ENCODE peak calls at places on chromosomes 7 and 10, in nine cellular contexts. G is gastrocnemius medialis, U is HAP-1, A is dorsolateral prefrontal cortex, T is psoas muscle, E is A549, K is AG04450, N is fibroblast of mammary gland, F is IMR-90. R is an unnamed sample.
A peak's percentile ranks its signal among the peaks of the same experiment; 100 is the strongest.

GRCh38 chr7:114302858-114303257 is 111.8 kb upstream of the FOXP2 start:
- DNase-seq in G (no peak), U (no peak), A (no peak), T (no peak), E (no peak), K (no peak), N (peak; percentile 14), F (no peak), R (no peak)

GRCh38 chr10:133009218-133009954 is 67.0 kb upstream of the CFAP46 start:
- DNase-seq in G (peak; percentile 47), U (peak; percentile 41), A (no peak), T (peak; percentile 80), E (peak; percentile 74), K (no peak), N (no peak), F (no peak), R (no peak)

GRCh38 chr7:55539380-55539779 is 32.9 kb downstream of the VOPP1 start:
- DNase-seq in G (no peak), U (no peak), A (no peak), T (no peak), E (no peak), K (no peak), N (no peak), F (peak; percentile 61), R (no peak)

GRCh38 chr10:48480397-48481374 is 124.2 kb downstream of the ARHGAP22 start:
- DNase-seq in G (no peak), U (no peak), A (no peak), T (no peak), E (no peak), K (no peak), N (no peak), F (no peak), R (peak; percentile 56)

GRCh38 chr7:142739927-142740492 is 9.3 kb upstream of the PRSS1 start:
- DNase-seq in G (no peak), U (no peak), A (no peak), T (no peak), E (no peak), K (no peak), N (no peak), F (no peak), R (no peak)

GRCh38 chr7:137272249-137272648 is 71.3 kb downstream of the PTN start:
- DNase-seq in G (no peak), U (no peak), A (no peak), T (no peak), E (no peak), K (no peak), N (no peak), F (no peak), R (no peak)

GRCh38 chr10:62437696-62438095 is 63.5 kb downstream of the ZNF365 start:
- DNase-seq in G (no peak), U (peak; percentile 38), A (no peak), T (no peak), E (peak; percentile 68), K (no peak), N (peak; percentile 87), F (peak; percentile 82), R (peak; percentile 68)

GRCh38 chr7:156232931-156233705 is 407.5 kb upstream of the RNF32 start:
- DNase-seq in G (no peak), U (no peak), A (peak; percentile 24), T (no peak), E (no peak), K (no peak), N (no peak), F (no peak), R (no peak)

GRCh38 chr7:21028186-21028989 is 241.7 kb upstream of the SP8 start:
- DNase-seq in G (no peak), U (peak; percentile 25), A (no peak), T (no peak), E (no peak), K (no peak), N (peak; percentile 1), F (no peak), R (no peak)

GRCh38 chr10:24357344-24358021 is 148.5 kb downstream of the KIAA1217 start:
- DNase-seq in G (no peak), U (no peak), A (no peak), T (no peak), E (no peak), K (no peak), N (no peak), F (no peak), R (no peak)

GRCh38 chr10:15335500-15335899 is 35.6 kb downstream of the FAM171A1 start:
- DNase-seq in G (no peak), U (no peak), A (no peak), T (no peak), E (no peak), K (no peak), N (no peak), F (no peak), R (no peak)

GRCh38 chr10:33165911-33166310 is 168.6 kb downstream of the NRP1 start:
- DNase-seq in G (no peak), U (peak; percentile 41), A (no peak), T (no peak), E (no peak), K (no peak), N (no peak), F (no peak), R (no peak)

GRCh38 chr10:32961892-32962369 is 3.9 kb upstream of the ITGB1 start:
- DNase-seq in G (no peak), U (no peak), A (no peak), T (no peak), E (peak; percentile 86), K (peak; percentile 73), N (peak; percentile 86), F (peak; percentile 93), R (peak; percentile 33)

GRCh38 chr7:109752068-109752467 is 1182.4 kb downstream of the DNAJB9 start:
- DNase-seq in G (no peak), U (no peak), A (no peak), T (no peak), E (no peak), K (no peak), N (no peak), F (no peak), R (no peak)

GRCh38 chr10:116470768-116471415 is 43.2 kb downstream of the PNLIPRP3 start:
- DNase-seq in G (no peak), U (peak; percentile 56), A (no peak), T (no peak), E (peak; percentile 41), K (no peak), N (no peak), F (no peak), R (no peak)

GRCh38 chr7:90512841-90513254 is 43.4 kb downstream of the PTTG1IP2 start:
- DNase-seq in G (no peak), U (no peak), A (no peak), T (no peak), E (no peak), K (no peak), N (no peak), F (no peak), R (no peak)

GRCh38 chr7:43166686-43167085 is 54.2 kb downstream of the HECW1 start:
- DNase-seq in G (no peak), U (no peak), A (no peak), T (no peak), E (no peak), K (no peak), N (no peak), F (no peak), R (no peak)

GRCh38 chr10:20855398-20856038 is 41.6 kb downstream of the NEBL start:
- DNase-seq in G (no peak), U (no peak), A (no peak), T (no peak), E (peak; percentile 36), K (peak; percentile 1), N (peak; percentile 60), F (peak; percentile 35), R (no peak)

GRCh38 chr7:149855368-149856305 is 17.5 kb downstream of the ZNF862 start:
- DNase-seq in G (no peak), U (peak; percentile 50), A (no peak), T (peak; percentile 26), E (no peak), K (no peak), N (peak; percentile 71), F (peak; percentile 88), R (peak; percentile 72)
- H3K4me3 ChIP-seq in G (no peak overlapping the region), U (no peak overlapping the region), A (no peak overlapping the region), T (no peak overlapping the region), E (no peak overlapping the region), K (no peak overlapping the region), N (no peak overlapping the region), F (no peak overlapping the region), R (no peak overlapping the region)

GRCh38 chr10:119461380-119461779 is 81.1 kb downstream of the RGS10 start:
- DNase-seq in G (no peak), U (no peak), A (no peak), T (no peak), E (no peak), K (no peak), N (no peak), F (no peak), R (no peak)
- H3K4me3 ChIP-seq in G (no peak overlapping the region), U (no peak overlapping the region), A (no peak overlapping the region), T (no peak overlapping the region), E (no peak overlapping the region), K (no peak overlapping the region), N (no peak overlapping the region), F (no peak overlapping the region), R (no peak overlapping the region)

DNA sequence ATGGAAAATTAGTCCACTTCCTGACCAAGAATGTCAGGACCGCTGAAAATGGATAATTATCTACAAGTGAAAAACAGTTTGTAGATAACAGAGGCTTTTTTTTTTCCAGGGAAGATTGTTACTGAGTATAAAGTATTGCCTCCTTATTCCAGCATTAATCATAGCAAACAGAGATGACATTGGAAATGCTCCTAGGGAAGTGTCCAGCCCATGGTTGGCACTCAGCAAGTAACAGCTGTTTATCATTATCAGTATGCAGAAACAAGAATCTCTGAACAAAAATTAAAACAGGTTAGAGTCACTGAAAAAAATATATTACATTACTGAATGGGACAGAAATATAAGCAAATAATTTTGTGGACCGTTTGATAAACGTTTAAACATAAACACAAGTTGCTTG is 14.6 kb downstream of the FGL2 start:
- DNase-seq in G (no peak), U (no peak), A (no peak), T (no peak), E (no peak), K (no peak), N (peak; percentile 16), F (no peak), R (no peak)
- H3K4me3 ChIP-seq in G (no peak overlapping the region), U (no peak overlapping the region), A (no peak overlapping the region), T (no peak overlapping the region), E (no peak overlapping the region), K (no peak overlapping the region), N (no peak overlapping the region), F (no peak overlapping the region), R (no peak overlapping the region)

GRCh38 chr10:61164458-61165160 is 220.6 kb upstream of the RHOBTB1 start:
- DNase-seq in G (peak; percentile 92), U (no peak), A (no peak), T (peak; percentile 76), E (peak; percentile 11), K (no peak), N (peak; percentile 25), F (no peak), R (no peak)

GRCh38 chr10:61163403-61163802 is 219.4 kb upstream of the RHOBTB1 start:
- DNase-seq in G (peak; percentile 28), U (no peak), A (no peak), T (no peak), E (no peak), K (no peak), N (no peak), F (no peak), R (no peak)

GRCh38 chr10:61157182-61157581 is 213.2 kb upstream of the RHOBTB1 start:
- DNase-seq in G (no peak), U (no peak), A (no peak), T (no peak), E (no peak), K (no peak), N (peak; percentile 19), F (no peak), R (peak; percentile 49)

GRCh38 chr10:61159253-61159652 is 215.3 kb upstream of the RHOBTB1 start:
- DNase-seq in G (no peak), U (no peak), A (no peak), T (no peak), E (no peak), K (no peak), N (peak; percentile 66), F (peak; percentile 43), R (no peak)

GRCh38 chr10:61160253-61160652 is 216.3 kb upstream of the RHOBTB1 start:
- DNase-seq in G (no peak), U (no peak), A (no peak), T (no peak), E (no peak), K (peak; percentile 11), N (no peak), F (peak; percentile 54), R (no peak)
- H3K4me3 ChIP-seq in G (no peak overlapping the region), U (no peak overlapping the region), A (no peak overlapping the region), T (no peak overlapping the region), E (no peak overlapping the region), K (no peak overlapping the region), N (no peak overlapping the region), F (no peak overlapping the region), R (no peak overlapping the region)

R was measured in cardiac muscle cell.